ENCODE peak calls at places on chromosomes 7 and 10, in six cellular contexts. Y, M, D, I, Q and L are unnamed samples.

GRCh38 chr10:1465421-1465902 is 271.9 kb downstream of the ADARB2 start:
- DNase-seq in Q (no peak), D (no peak), I (peak), M (no peak), Y (no peak), L (no peak)

GRCh38 chr7:140673063-140673769 is 471 bp downstream of the ADCK2 start:
- DNase-seq in D (peak), M (peak), Y (peak), Q (no peak), I (no peak), L (peak)

GRCh38 chr10:110432814-110433565 is 64.7 kb upstream of the DUSP5 start:
- DNase-seq in Y (no peak), I (no peak), M (no peak), D (no peak), Q (no peak), L (no peak)

GRCh38 chr10:79188154-79188763 is 119.5 kb downstream of the ZMIZ1 start:
- DNase-seq in Q (peak), I (no peak), Y (no peak), M (peak), D (no peak), L (no peak)

GRCh38 chr7:16619979-16620408 is 25.6 kb downstream of the ANKMY2 start:
- DNase-seq in Q (no peak), D (no peak), M (no peak), I (peak), Y (no peak), L (no peak)

GRCh38 chr10:68154211-68154497 is 44.9 kb downstream of the MYPN start:
- DNase-seq in D (no peak), Y (no peak), I (no peak), M (no peak), Q (no peak), L (no peak)

GRCh38 chr7:75649462-75649861 is 89.3 kb downstream of the HIP1 start:
- DNase-seq in D (no peak), Q (no peak), Y (peak), I (no peak), M (no peak), L (no peak)

GRCh38 chr7:805261-805660 is 27.0 kb upstream of the SUN1 start:
- DNase-seq in D (no peak), Y (peak), I (no peak), Q (no peak), M (no peak), L (no peak)

GRCh38 chr7:103991406-103991805 is 1.9 kb upstream of the RELN start:
- DNase-seq in M (no peak), Q (no peak), I (no peak), Y (no peak), D (no peak), L (no peak)

GRCh38 chr10:13439771-13440708 is 88.8 kb downstream of the BEND7 start:
- DNase-seq in M (peak), Y (peak), D (peak), I (no peak), Q (peak), L (peak)

GRCh38 chr7:40761757-40762342 is 627.0 kb downstream of the SUGCT start:
- DNase-seq in Q (no peak), I (no peak), M (no peak), Y (no peak), D (no peak), L (no peak)

GRCh38 chr7:143487566-143487965 is 9.9 kb downstream of the TAS2R41 start:
- DNase-seq in D (no peak), Q (peak), Y (peak), M (no peak), I (no peak), L (no peak)

GRCh38 chr10:34484164-34484563 is 330.9 kb downstream of the PARD3 start:
- DNase-seq in M (no peak), Q (no peak), D (no peak), Y (no peak), I (no peak), L (no peak)

GRCh38 chr7:25515876-25516275 is 287.6 kb upstream of the NPVF start:
- DNase-seq in Q (no peak), M (no peak), D (no peak), Y (no peak), I (no peak), L (no peak)

GRCh38 chr7:44111759-44112158 is 7.6 kb downstream of the AEBP1 start:
- DNase-seq in Q (no peak), M (no peak), I (no peak), D (no peak), Y (no peak), L (no peak)

GRCh38 chr7:44110724-44111635 is 6.8 kb downstream of the AEBP1 start:
- DNase-seq in Y (no peak), D (no peak), M (no peak), Q (no peak), I (no peak), L (no peak)

GRCh38 chr7:44112997-44113763 is 9.0 kb downstream of the AEBP1 start:
- DNase-seq in Q (no peak), M (peak), Y (no peak), I (no peak), D (no peak), L (no peak)

GRCh38 chr7:44113764-44114354 is 9.5 kb downstream of the POLD2 start:
- DNase-seq in I (no peak), D (no peak), Q (no peak), Y (no peak), M (no peak), L (no peak)

DNA sequence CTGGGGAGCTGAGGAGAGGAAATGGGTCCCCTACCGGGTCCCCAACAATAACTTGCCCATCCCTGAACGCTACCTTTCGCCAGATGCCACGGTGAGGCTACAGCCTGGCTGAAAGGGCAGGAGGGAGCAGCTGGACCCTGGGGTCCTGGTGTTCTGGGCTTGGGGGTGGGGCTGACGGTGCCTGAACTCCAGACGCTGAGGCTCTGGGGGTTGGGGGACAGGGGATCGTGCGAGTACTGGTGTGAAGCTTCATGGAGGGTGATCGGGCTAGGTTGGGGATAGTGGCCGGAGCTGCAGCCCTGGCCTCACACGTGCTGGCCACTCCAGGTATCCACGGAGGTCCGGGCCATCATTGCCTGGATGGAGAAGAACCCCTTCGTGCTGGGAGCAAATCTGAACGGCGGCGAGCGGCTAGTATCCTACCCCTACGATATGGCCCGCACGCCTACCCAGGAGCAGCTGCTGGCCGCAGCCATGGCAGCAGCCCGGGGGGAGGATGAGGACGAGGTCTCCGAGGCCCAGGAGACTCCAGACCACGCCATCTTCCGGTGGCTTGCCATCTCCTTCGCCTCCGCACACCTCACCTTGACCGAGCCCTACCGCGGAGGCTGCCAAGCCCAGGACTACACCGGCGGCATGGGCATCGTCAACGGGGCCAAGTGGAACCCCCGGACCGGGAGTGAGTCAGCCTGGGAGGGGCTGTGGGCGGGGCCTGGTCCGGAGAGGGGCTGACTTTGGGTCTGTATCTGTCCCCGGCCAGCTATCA is 8.3 kb downstream of the AEBP1 start:
- DNase-seq in I (no peak), M (peak), Y (no peak), Q (no peak), D (no peak), L (no peak)
- TF ChIP-seq MYC in I (no peak), M (no peak), Y (no peak), Q (no peak), D (no peak), L (no peak)

DNA sequence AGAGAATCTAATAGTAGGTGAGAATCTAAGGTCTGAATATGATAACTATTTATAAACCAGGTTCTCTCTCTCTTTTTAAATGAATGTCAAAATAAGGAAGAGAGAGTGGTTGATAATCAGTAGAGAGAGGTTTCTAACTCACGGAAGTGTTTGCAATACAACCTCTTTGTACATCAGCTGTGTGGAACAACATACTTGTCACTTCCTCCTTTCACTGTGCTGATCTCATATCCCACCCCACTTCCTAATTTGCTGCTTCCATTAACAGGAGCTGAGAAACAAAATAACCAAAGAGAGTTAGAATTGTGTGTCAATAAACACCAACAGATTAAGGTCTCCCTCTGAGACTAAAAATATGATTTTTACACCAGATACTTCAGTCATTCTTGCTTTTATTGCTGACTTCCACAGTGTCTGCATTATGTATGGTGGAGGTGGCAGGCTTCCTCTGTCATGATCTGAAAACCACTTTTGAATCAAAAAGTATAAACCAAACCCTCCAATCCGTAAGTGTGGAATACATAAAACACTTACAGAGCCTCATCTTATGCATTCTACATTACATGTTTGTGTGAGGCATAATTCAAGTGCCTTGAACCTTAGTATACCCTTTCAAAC is 25.0 kb downstream of the CACUL1 start:
- DNase-seq in M (no peak), D (no peak), Y (peak), I (peak), Q (no peak), L (peak)
- TF ChIP-seq MAX in M (no peak), D (no peak), Y (no peak), I (no peak), Q (no peak), L (peak)

GRCh38 chr7:29469306-29469705 is 94.3 kb upstream of the PRR15 start:
- DNase-seq in I (no peak), D (no peak), Y (no peak), M (no peak), Q (no peak), L (no peak)

GRCh38 chr7:29467193-29467592 is 96.4 kb upstream of the PRR15 start:
- DNase-seq in M (no peak), Q (no peak), I (no peak), D (no peak), Y (no peak), L (no peak)

GRCh38 chr7:29469984-29470557 is 93.6 kb upstream of the PRR15 start:
- DNase-seq in D (no peak), I (no peak), M (no peak), Y (no peak), Q (no peak), L (no peak)

GRCh38 chr7:29468196-29468595 is 95.4 kb upstream of the PRR15 start:
- DNase-seq in Q (no peak), D (no peak), I (no peak), Y (no peak), M (no peak), L (no peak)

DNA sequence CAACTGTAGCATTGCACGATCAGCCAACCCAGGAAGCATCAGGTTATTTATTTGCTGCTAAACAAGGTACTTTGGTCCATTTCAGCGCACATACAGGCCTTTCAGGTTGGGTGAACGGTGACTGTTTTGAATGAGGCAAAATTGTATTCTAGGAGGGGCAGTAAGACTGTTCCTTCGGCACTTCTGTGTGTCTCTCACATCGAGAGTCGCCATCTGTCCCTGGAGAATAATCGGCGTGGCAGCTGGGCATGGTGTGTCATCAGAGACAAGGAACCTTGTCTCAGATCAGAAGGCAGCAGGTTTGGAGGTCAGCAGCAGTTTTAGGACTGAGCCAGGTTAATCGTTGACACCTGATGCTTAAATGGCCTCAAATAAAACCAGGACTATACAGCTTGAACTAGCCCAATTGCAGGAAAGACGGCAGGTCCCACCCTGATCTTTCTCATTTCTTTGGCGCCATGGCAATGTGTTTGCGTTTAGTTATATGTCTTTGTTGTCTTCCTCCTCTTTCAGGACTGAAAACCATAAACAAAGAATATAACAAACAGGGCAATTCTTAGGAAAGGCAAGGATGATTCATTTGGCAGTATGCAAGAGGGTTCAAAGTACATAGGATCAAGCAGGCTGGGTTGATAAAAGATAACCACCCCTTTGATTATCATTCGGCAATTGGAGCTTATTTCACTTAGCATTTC is 92.0 kb upstream of the PRR15 start:
- DNase-seq in Q (peak), I (no peak), Y (no peak), D (no peak), M (no peak), L (no peak)
- TF ChIP-seq POLR2A in Q (no peak), I (no peak), Y (no peak), D (no peak), M (no peak), L (no peak)

GRCh38 chr7:151080091-151080521 is 503 bp downstream of the FASTK start:
- DNase-seq in I (no peak), Y (no peak), M (peak), Q (no peak), D (no peak), L (peak)
- TF ChIP-seq MYC in I (no peak), Y (no peak), M (peak), Q (no peak), D (no peak), L (no peak)

GRCh38 chr10:94292448-94293118 is 70.2 kb downstream of the NOC3L start:
- DNase-seq in M (no peak), Y (peak), D (no peak), Q (no peak), I (no peak), L (no peak)
- TF ChIP-seq MAX in M (no peak), Y (no peak), D (no peak), Q (no peak), I (no peak), L (no peak)

DNA sequence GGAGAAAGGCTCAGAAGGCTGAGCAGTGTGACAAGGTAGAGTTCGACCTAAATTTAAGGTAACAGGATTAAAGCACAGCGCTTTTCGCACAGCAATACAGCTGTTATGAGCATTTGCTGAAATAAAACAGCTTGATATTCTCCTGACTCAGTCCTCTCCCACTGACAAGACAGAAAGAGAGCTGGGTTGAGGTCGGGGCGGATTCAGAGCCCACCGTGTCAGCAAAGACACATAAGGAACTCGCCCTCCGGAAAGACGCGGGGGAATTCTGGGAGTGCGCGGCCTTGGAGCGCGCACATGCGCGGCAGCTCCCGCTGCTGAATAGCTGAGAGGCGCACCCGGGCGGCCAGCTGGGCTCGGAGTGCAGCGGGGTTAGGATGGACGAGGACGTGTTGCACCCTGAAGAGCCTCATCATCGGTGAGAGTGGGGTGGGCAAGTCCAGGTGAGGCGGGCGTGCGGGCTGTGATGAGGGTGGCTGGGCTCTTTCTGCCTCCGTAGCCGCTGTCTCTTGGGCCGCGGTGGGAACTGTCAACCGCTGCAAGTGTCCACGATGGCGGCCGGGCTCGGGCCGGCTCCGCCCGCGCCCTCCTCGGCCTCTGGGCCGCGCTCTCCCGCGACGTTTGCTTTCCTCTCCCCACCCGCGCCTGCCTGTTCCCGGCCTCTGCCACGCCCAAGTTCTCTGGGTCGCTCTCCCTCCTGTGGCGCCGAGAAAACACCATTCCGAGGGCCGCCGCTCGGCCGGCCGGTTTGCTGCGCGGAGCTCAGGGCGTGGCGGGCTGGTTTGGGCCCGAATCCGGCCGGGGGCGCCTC is 120.6 kb downstream of the LYZL1 start:
- DNase-seq in M (peak), I (no peak), Y (peak), D (peak), Q (peak), L (peak)
- TF ChIP-seq POLR2A in M (peak), I (peak), Y (peak), D (peak), Q (peak), L (no peak)

GRCh38 chr7:27095897-27096755 is at the start of gene HOXA1:
- DNase-seq in Q (peak), D (peak), M (peak), Y (peak), I (peak), L (peak)

GRCh38 chr7:27098493-27099223 is 2.9 kb upstream of the HOXA1 start:
- DNase-seq in Y (peak), Q (no peak), D (no peak), I (no peak), M (no peak), L (no peak)

GRCh38 chr7:27095050-27095896 is 527 bp downstream of the HOXA1 start:
- DNase-seq in I (no peak), D (no peak), Q (no peak), Y (no peak), M (no peak), L (peak)

GRCh38 chr7:27097686-27098492 is 2.1 kb upstream of the HOXA1 start:
- DNase-seq in Q (no peak), M (no peak), D (no peak), I (no peak), Y (peak), L (no peak)

DNA sequence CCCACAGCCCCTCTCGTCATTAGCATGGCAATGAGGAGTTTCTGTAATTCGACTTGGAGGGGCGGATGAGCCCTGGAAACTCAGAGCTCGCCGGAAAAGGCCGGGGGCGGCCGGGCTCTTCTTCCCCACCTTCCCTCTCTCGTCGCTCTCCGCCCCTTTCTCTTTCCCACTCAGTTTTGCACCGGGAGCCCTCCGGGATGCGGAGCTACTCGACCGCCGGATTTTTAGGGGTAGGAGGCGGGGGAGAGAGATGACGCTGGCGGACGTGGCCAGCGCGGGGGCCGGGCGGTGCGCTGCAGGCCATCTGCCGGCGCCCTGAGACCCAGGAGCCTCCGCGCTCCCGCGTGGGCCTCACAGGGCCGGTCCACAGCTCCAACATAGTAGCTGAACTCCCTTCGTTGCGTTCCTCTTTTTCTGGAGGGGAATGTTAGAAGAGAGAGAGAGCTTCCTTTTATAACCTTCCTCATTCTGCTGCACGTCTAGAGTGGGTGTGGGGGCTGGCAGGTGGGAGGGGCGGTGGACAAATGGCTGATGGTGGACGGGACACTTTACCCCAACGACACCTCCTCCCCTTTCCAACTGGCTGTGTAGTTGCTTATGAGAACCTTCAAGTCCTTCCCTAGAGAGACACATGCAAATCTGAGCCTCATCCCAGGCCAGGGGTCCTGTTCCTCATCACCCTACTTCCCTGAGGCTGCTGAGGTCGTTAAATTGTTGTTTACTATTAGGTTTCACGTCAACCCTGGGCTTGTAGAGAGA is 1.1 kb upstream of the HOXA1 start:
- DNase-seq in D (no peak), Y (peak), I (no peak), M (no peak), Q (no peak), L (peak)
- TF ChIP-seq MYC in D (no peak), Y (no peak), I (no peak), M (no peak), Q (no peak), L (peak)

GRCh38 chr7:73613954-73614735 is 10.2 kb downstream of the MLXIPL start:
- DNase-seq in D (no peak), M (no peak), Q (peak), I (no peak), Y (no peak), L (no peak)
- TF ChIP-seq MAX in D (no peak), M (no peak), Q (no peak), I (no peak), Y (no peak), L (no peak)

GRCh38 chr7:95396136-95397032 is at the start of gene PON3:
- DNase-seq in D (peak), M (peak), I (no peak), Y (peak), Q (peak), L (no peak)
- TF ChIP-seq POLR2A in D (peak), M (no peak), I (no peak), Y (no peak), Q (peak), L (no peak)